ENCODE peak calls at places on chromosome 14, in ten cellular contexts. L is endothelial cell, G is heart left ventricle, T is A673, Y is Panc1, K is fibroblast of pulmonary artery, I is A549, X is astrocyte of the spinal cord, M is pancreas, J is mucosa of descending colon. V is an unnamed sample.

GRCh38 chr14:82067221-82067620 is 533.6 kb upstream of the SEL1L start:
- DNase-seq in Y (no peak), M (no peak), J (no peak), I (no peak), L (no peak), K (no peak), G (no peak), X (no peak), T (peak), V (no peak)

GRCh38 chr14:87896393-87897380 is 96.3 kb downstream of the GALC start:
- DNase-seq in L (peak), M (no peak), G (no peak), Y (peak), X (peak), J (no peak), I (peak), K (peak), T (peak), V (no peak)

GRCh38 chr14:95315156-95315555 is 4.6 kb downstream of the CLMN start:
- DNase-seq in G (no peak), L (no peak), I (no peak), M (no peak), J (no peak), T (no peak), X (no peak), K (no peak), Y (no peak), V (peak)

GRCh38 chr14:81594012-81594411 is 60.4 kb upstream of the SEL1L start:
- DNase-seq in T (peak), I (no peak), M (peak), X (no peak), Y (no peak), L (no peak), J (no peak), G (peak), K (no peak), V (no peak)

GRCh38 chr14:104970231-104971068 is 7.7 kb downstream of the AHNAK2 start:
- DNase-seq in Y (no peak), K (peak), I (peak), J (peak), X (peak), M (peak), L (no peak), T (peak), G (peak), V (no peak)

GRCh38 chr14:22263961-22264360 is 325.1 kb downstream of the DAD1 start:
- DNase-seq in G (no peak), Y (no peak), L (no peak), K (no peak), M (no peak), T (no peak), I (no peak), X (no peak), J (no peak), V (no peak)

GRCh38 chr14:33956640-33957039 is 5.8 kb upstream of the EGLN3 start:
- DNase-seq in K (no peak), T (no peak), G (no peak), X (no peak), Y (no peak), M (no peak), J (no peak), L (no peak), I (no peak), V (no peak)

GRCh38 chr14:64584185-64584584 is 34.4 kb downstream of the PPP1R36 start:
- DNase-seq in L (no peak), Y (no peak), T (no peak), J (no peak), G (no peak), X (no peak), K (no peak), M (no peak), I (no peak), V (no peak)

GRCh38 chr14:54572316-54572715 is 5.4 kb downstream of the SAMD4A start:
- DNase-seq in J (no peak), L (peak), X (no peak), G (no peak), K (peak), T (peak), I (peak), Y (no peak), M (no peak), V (no peak)

GRCh38 chr14:90093942-90094595 is 32.3 kb downstream of the KCNK13 start:
- DNase-seq in M (no peak), J (no peak), G (no peak), K (peak), T (no peak), Y (no peak), L (no peak), X (peak), I (no peak), V (no peak)

GRCh38 chr14:91303091-91303923 is 58.8 kb upstream of the GPR68 start:
- DNase-seq in K (peak), G (peak), Y (no peak), T (peak), J (no peak), X (no peak), M (no peak), I (peak), L (peak), V (no peak)

GRCh38 chr14:42428996-42429395 is 822.3 kb downstream of the LRFN5 start:
- DNase-seq in K (no peak), Y (no peak), L (no peak), X (no peak), I (no peak), T (no peak), G (no peak), J (no peak), M (no peak), V (no peak)

GRCh38 chr14:56648508-56649301 is 69.1 kb downstream of the TMEM260 start:
- DNase-seq in L (no peak), M (no peak), I (no peak), X (no peak), Y (no peak), K (no peak), J (no peak), T (peak), G (no peak), V (no peak)

GRCh38 chr14:94164685-94165431 is 9.3 kb upstream of the PPP4R4 start:
- DNase-seq in Y (no peak), M (no peak), X (no peak), T (no peak), K (no peak), I (no peak), J (no peak), L (no peak), G (no peak), V (no peak)

GRCh38 chr14:34569750-34570149 is 30.2 kb upstream of the EAPP start:
- DNase-seq in I (no peak), X (no peak), Y (no peak), T (no peak), M (no peak), J (no peak), L (no peak), K (no peak), G (no peak), V (no peak)

GRCh38 chr14:76929927-76930326 is 98.6 kb downstream of the IRF2BPL start:
- DNase-seq in T (no peak), X (no peak), M (no peak), J (no peak), L (no peak), I (no peak), Y (no peak), K (no peak), G (no peak), V (no peak)

GRCh38 chr14:93901813-93902212 is 25.3 kb upstream of the FAM181A start:
- DNase-seq in X (no peak), L (no peak), Y (no peak), K (no peak), I (no peak), M (no peak), T (no peak), G (no peak), J (no peak), V (no peak)

GRCh38 chr14:95361373-95362179 is 41.9 kb upstream of the CLMN start:
- DNase-seq in I (peak), G (peak), X (no peak), T (peak), Y (no peak), L (peak), K (peak), M (peak), J (peak), V (no peak)

GRCh38 chr14:90505531-90505930 is 108.7 kb downstream of the CALM1 start:
- DNase-seq in I (no peak), G (no peak), J (no peak), L (no peak), K (no peak), X (no peak), M (no peak), Y (no peak), T (no peak), V (no peak)

GRCh38 chr14:30906752-30907658 is 32.6 kb downstream of the COCH start:
- DNase-seq in K (peak), L (no peak), Y (peak), M (no peak), J (no peak), I (peak), G (no peak), T (peak), X (peak), V (no peak)

GRCh38 chr14:32720927-32721326 is 217.8 kb upstream of the NPAS3 start:
- DNase-seq in K (peak), I (no peak), G (no peak), X (no peak), Y (no peak), J (no peak), T (no peak), M (no peak), L (no peak), V (no peak)

GRCh38 chr14:72024043-72024407 is 91.8 kb downstream of the RGS6 start:
- DNase-seq in G (peak), I (peak), L (peak), Y (peak), X (peak), T (peak), M (no peak), K (peak), J (no peak), V (no peak)

GRCh38 chr14:92846162-92846897 is 52.2 kb downstream of the GOLGA5 start:
- DNase-seq in K (peak), I (peak), J (no peak), L (no peak), T (no peak), M (no peak), G (no peak), Y (no peak), X (peak), V (no peak)

GRCh38 chr14:75132374-75133086 is 5.7 kb upstream of the NEK9 start:
- DNase-seq in I (peak), G (peak), J (no peak), L (peak), X (peak), M (no peak), Y (peak), T (peak), K (peak), V (no peak)

GRCh38 chr14:23093993-23094665 is 807 bp downstream of the ACIN1 start:
- DNase-seq in J (no peak), G (no peak), Y (no peak), X (no peak), I (no peak), T (no peak), L (peak), M (no peak), K (no peak), V (no peak)

GRCh38 chr14:69663322-69663686 is 51.9 kb downstream of the SUSD6 start:
- DNase-seq in Y (no peak), I (no peak), M (no peak), K (no peak), G (no peak), L (no peak), J (no peak), T (no peak), X (peak), V (no peak)

GRCh38 chr14:54450535-54450934 is 9.4 kb upstream of the CNIH1 start:
- DNase-seq in M (no peak), X (peak), T (no peak), I (no peak), G (no peak), Y (no peak), L (no peak), J (no peak), K (peak), V (no peak)

GRCh38 chr14:22814373-22814772 is 862 bp downstream of the SLC7A7 start:
- DNase-seq in T (no peak), G (no peak), X (no peak), I (no peak), L (no peak), K (no peak), M (no peak), J (no peak), Y (no peak), V (no peak)

GRCh38 chr14:56057071-56057865 is 60.9 kb upstream of the PELI2 start:
- DNase-seq in M (no peak), J (no peak), I (no peak), K (no peak), Y (no peak), X (no peak), T (no peak), L (no peak), G (no peak), V (no peak)

GRCh38 chr14:105356927-105357326 is 41.4 kb upstream of the TEX22 start:
- DNase-seq in J (no peak), T (no peak), I (no peak), G (no peak), M (no peak), K (no peak), Y (no peak), L (no peak), X (no peak), V (no peak)

GRCh38 chr14:23727566-23728335 is 91.6 kb downstream of the DHRS2 start:
- DNase-seq in G (no peak), X (peak), J (no peak), M (no peak), T (peak), Y (no peak), I (peak), L (no peak), K (peak), V (no peak)

GRCh38 chr14:71931492-71932228 is 569 bp upstream of the RGS6 start:
- DNase-seq in M (peak), L (peak), T (peak), I (no peak), K (no peak), G (peak), J (no peak), X (no peak), Y (no peak), V (no peak)

GRCh38 chr14:29759521-29760340 is 167.9 kb downstream of the PRKD1 start:
- DNase-seq in K (no peak), X (no peak), G (no peak), Y (no peak), L (no peak), J (no peak), T (peak), I (no peak), M (no peak), V (no peak)

GRCh38 chr14:25150934-25151790 is 101.2 kb upstream of the STXBP6 start:
- DNase-seq in K (peak), J (no peak), M (no peak), G (no peak), I (peak), L (no peak), Y (peak), T (peak), X (peak), V (no peak)

GRCh38 chr14:54348923-54349615 is 47.7 kb upstream of the CDKN3 start:
- DNase-seq in J (no peak), T (peak), Y (no peak), M (no peak), K (peak), I (no peak), G (peak), X (peak), L (no peak), V (no peak)

GRCh38 chr14:106218189-106218588 is 691.8 kb downstream of the TMEM121 start:
- DNase-seq in K (no peak), X (no peak), T (no peak), G (no peak), J (no peak), L (no peak), I (no peak), M (no peak), Y (no peak), V (no peak)

GRCh38 chr14:37597538-37598084 is 2.2 kb downstream of the TTC6 start:
- DNase-seq in X (no peak), L (peak), Y (no peak), K (no peak), G (no peak), T (no peak), M (no peak), I (peak), J (peak), V (no peak)
- TF ChIP-seq CTCF in X (peak), L (peak), Y (peak), K (peak), G (peak), T (peak), M (no peak), I (peak), J (peak), V (peak)

GRCh38 chr14:58641509-58641908 is 3.7 kb downstream of the DACT1 start:
- DNase-seq in T (no peak), Y (no peak), J (no peak), L (no peak), X (no peak), I (no peak), M (no peak), K (no peak), G (no peak), V (no peak)
- TF ChIP-seq CTCF in T (peak), Y (no peak), J (no peak), L (peak), X (peak), I (no peak), M (no peak), K (peak), G (no peak), V (peak)

GRCh38 chr14:44657688-44658388 is 150.8 kb upstream of the FSCB start:
- DNase-seq in Y (no peak), L (peak), M (no peak), I (peak), G (no peak), X (peak), T (peak), K (peak), J (no peak), V (no peak)
- TF ChIP-seq CTCF in Y (peak), L (no peak), M (no peak), I (peak), G (peak), X (no peak), T (peak), K (peak), J (no peak), V (peak)

GRCh38 chr14:83217492-83217891 is 1683.8 kb upstream of the SEL1L start:
- DNase-seq in I (no peak), L (no peak), M (no peak), K (peak), Y (no peak), G (no peak), X (peak), J (no peak), T (peak), V (no peak)
- TF ChIP-seq CTCF in I (no peak), L (no peak), M (no peak), K (no peak), Y (no peak), G (no peak), X (no peak), J (no peak), T (peak), V (peak)

DNA sequence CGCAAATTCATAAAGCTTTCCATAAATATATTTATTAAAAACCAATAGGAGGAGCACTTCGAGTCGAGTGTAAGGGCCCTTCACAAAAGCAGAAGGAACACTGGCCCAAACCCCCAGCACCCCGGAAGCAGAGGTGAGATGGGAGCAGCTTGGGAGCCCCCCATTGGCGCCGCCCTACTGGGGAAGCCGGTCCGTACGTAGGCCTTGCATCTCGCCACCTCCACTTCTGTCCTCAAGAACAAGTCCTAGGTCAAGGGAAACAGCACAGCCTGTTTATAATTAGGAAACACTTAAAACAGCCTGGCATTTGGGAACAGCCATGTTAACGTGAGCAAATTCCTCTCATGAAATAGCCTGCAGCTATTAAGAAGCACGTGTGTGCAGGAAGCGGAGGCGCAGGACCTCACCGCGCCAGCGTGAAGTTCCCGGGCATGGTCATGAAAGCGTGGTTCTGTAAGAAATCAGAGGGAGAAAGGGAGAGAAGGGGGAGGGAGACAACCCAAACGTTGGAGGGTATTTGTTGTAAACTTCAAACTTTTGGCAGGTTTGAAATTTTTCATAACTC is 7.7 kb downstream of the ANKRD9 start:
- DNase-seq in X (no peak), L (no peak), K (no peak), G (no peak), Y (no peak), J (no peak), T (no peak), M (peak), I (no peak), V (no peak)
- TF ChIP-seq CTCF in X (no peak), L (no peak), K (no peak), G (peak), Y (peak), J (no peak), T (peak), M (no peak), I (peak), V (peak)

V was measured in chondrocyte.